ENCODE peak calls at places on chromosomes 13 and 19, in nine cellular contexts. U is AG04450; J is aorta; W is left ventricle myocardium inferior; H is CD8-positive, alpha-beta T cell; Q is astrocyte; T is neuronal stem cell; E is small intestine; N is cardiac muscle cell. A is an unnamed sample.

GRCh38 chr19:11425719-11426457 is 6.8 kb upstream of the RGL3 start:
- DNase-seq in U (no peak), J (no peak), W (no peak), H (no peak), Q (no peak), T (no peak), E (no peak), N (no peak), A (peak; percentile 48)

GRCh38 chr13:91119643-91120042 is 227.8 kb upstream of the MIR17HG start:
- DNase-seq in U (no peak), J (no peak), W (no peak), H (no peak), Q (no peak), T (no peak), E (no peak), N (no peak), A (no peak)

GRCh38 chr19:43332058-43332922 is 21.2 kb upstream of the CD177 start:
- DNase-seq in U (no peak), J (no peak), W (no peak), H (no peak), Q (no peak), T (no peak), E (no peak), N (no peak), A (no peak)

GRCh38 chr13:75219479-75220237 is 262.3 kb downstream of the TBC1D4 start:
- DNase-seq in U (peak; percentile 27), J (peak; percentile 84), W (peak; percentile 79), H (peak; percentile 78), Q (peak; percentile 37), T (peak; percentile 74), E (peak; percentile 55), N (peak; percentile 83), A (peak; percentile 65)

GRCh38 chr13:100490692-100491091 is 97.9 kb downstream of the GGACT start:
- DNase-seq in U (no peak), J (no peak), W (no peak), H (no peak), Q (peak; percentile 25), T (no peak), E (no peak), N (no peak), A (peak; percentile 18)

GRCh38 chr13:112688560-112689497 is 1.0 kb upstream of the ATP11A start:
- DNase-seq in U (no peak), J (peak; percentile 66), W (no peak), H (peak; percentile 4), Q (no peak), T (no peak), E (no peak), N (no peak), A (peak; percentile 23)

GRCh38 chr13:93080587-93080986 is 146.0 kb upstream of the GPC6 start:
- DNase-seq in U (no peak), J (no peak), W (no peak), H (no peak), Q (peak; percentile 90), T (no peak), E (no peak), N (peak; percentile 59), A (peak; percentile 83)

GRCh38 chr19:5147971-5148793 is 179.3 kb downstream of the KDM4B start:
- DNase-seq in U (no peak), J (peak; percentile 53), W (peak; percentile 10), H (no peak), Q (no peak), T (no peak), E (no peak), N (no peak), A (no peak)

GRCh38 chr19:18156841-18157464 is 4.0 kb downstream of the PIK3R2 start:
- DNase-seq in U (peak; percentile 58), J (peak; percentile 88), W (peak; percentile 86), H (no peak), Q (peak; percentile 70), T (no peak), E (peak; percentile 94), N (peak; percentile 96), A (peak; percentile 87)

GRCh38 chr19:18153555-18154134 is 682 bp downstream of the PIK3R2 start:
- DNase-seq in U (no peak), J (peak; percentile 66), W (no peak), H (no peak), Q (no peak), T (no peak), E (no peak), N (no peak), A (peak; percentile 48)

GRCh38 chr19:18156268-18156667 is 3.3 kb downstream of the PIK3R2 start:
- DNase-seq in U (no peak), J (no peak), W (no peak), H (no peak), Q (no peak), T (no peak), E (no peak), N (no peak), A (no peak)

GRCh38 chr19:18157465-18158063 is 4.6 kb downstream of the PIK3R2 start:
- DNase-seq in U (no peak), J (no peak), W (no peak), H (no peak), Q (no peak), T (no peak), E (no peak), N (no peak), A (peak; percentile 65)

DNA sequence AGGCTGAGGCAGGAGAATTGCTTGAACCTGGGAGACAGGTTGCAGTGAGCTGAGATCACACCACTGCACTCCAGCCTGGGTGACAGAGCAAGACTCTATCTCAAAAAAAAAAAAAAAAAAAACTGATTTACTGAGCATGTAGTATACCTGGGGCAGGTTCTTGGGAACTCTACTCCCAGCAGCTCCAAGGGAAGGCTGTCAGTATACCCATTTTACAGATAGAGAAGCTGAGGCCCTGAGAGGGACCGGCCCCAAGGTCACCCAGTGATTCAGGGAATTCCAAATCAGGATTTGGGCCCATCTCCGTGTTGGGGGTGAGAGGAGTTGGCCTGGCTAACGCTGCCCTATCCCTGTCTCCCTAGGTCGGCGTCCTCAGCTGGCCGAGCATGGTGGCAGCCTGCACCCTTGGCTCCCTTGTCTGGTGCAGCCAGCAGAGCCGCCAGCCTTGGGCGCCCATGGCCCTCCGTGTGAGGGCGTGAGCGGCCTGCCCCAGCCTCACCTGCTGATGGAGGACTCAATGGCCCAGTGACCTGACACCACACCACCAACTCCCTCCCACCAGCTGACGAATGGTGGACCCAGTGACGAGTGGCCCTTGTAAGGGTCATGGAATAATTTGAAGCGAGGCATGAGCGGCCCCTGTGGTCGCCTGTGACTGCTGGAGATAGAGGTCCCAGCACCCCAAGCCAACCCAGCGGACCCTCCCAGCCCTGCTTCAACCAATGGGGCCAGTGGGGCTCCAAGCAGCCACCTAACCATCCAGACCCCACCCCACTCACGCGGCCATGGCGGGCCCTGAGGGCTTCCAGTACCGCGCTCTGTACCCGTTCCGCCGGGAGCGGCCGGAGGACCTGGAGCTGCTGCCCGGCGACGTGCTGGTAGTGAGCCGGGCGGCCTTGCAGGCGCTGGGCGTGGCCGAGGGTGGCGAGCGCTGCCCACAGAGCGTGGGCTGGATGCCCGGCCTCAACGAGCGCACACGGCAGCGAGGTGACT is 2.4 kb downstream of the PIK3R2 start:
- DNase-seq in U (no peak), J (no peak), W (no peak), H (no peak), Q (no peak), T (no peak), E (peak; percentile 55), N (no peak), A (no peak)
- H3K4me3 ChIP-seq in U (no peak overlapping the region), J (no peak overlapping the region), W (no peak overlapping the region), H (no peak overlapping the region), Q (no peak overlapping the region), T (no peak overlapping the region), E (no peak overlapping the region), N (no peak overlapping the region), A (no peak overlapping the region)

DNA sequence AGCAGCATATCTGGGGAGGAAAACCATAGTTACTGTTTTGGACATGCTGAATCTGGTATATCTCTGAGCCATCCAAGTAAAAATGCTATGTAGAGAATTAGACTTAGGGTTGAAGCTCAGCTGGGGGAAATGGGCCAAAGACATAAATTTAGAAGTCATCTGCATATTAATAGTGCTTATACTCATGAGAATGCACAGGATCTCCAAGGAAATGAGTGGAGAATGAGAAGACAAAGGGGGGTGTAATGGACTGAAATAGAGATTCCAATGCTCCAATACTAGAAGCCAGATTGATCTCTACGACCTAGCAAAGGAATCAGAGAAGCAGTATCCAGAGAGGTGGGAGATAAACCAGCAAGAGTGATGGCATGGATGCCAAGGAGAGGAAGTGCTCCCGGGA is 10.3 kb upstream of the FAM124A start:
- DNase-seq in U (no peak), J (no peak), W (no peak), H (no peak), Q (no peak), T (no peak), E (no peak), N (no peak), A (no peak)
- H3K27me3 ChIP-seq in U (peaks cover 20% of the 10 kb centered on the region), J (no peaks in the 10 kb centered on the region), W (peaks cover 55% of the 10 kb centered on the region), H (peaks cover 6% of the 10 kb centered on the region), Q (peaks cover 52% of the 10 kb centered on the region), T (no peaks in the 10 kb centered on the region), E (no peaks in the 10 kb centered on the region), N (no peaks in the 10 kb centered on the region), A (no peaks in the 10 kb centered on the region)

DNA sequence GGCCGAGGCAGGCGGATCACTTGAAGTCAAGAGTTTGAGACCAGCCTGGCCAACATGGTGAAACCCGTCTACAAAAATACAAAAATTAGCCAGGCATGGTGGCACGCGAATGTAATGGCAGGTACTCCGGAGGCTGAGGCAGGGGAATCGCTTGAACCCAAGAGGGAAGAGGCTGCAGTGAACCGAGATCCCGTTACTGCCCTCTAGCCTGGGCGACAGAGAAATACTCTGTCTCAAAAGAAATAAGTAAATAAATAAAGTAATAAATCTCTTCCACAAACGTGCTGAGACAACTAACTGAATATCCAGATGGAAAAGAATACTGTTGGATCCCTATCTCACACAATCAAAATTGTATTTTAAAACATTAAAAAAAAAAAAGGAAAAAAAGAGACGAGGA is 807 bp upstream of the ZNF813 start:
- DNase-seq in U (no peak), J (no peak), W (no peak), H (no peak), Q (no peak), T (no peak), E (no peak), N (no peak), A (no peak)
- H3K4me3 ChIP-seq in U (peak overlapping the region; percentile 81), J (peak overlapping the region; percentile 67), W (peak overlapping the region; percentile 79), H (peak overlapping the region; percentile 91), Q (no peak overlapping the region), T (peak overlapping the region; percentile 82), E (no peak overlapping the region), N (peak overlapping the region; percentile 96), A (peak overlapping the region; percentile 75)

GRCh38 chr19:17686592-17687042 is 1.5 kb downstream of the UNC13A start:
- DNase-seq in U (no peak), J (peak; percentile 56), W (peak; percentile 41), H (no peak), Q (no peak), T (no peak), E (no peak), N (peak; percentile 64), A (no peak)

GRCh38 chr19:17684256-17684655 is 3.9 kb downstream of the UNC13A start:
- DNase-seq in U (no peak), J (no peak), W (no peak), H (no peak), Q (no peak), T (no peak), E (no peak), N (no peak), A (no peak)

GRCh38 chr19:17685451-17686026 is 2.6 kb downstream of the UNC13A start:
- DNase-seq in U (no peak), J (no peak), W (no peak), H (no peak), Q (no peak), T (no peak), E (no peak), N (no peak), A (no peak)

GRCh38 chr19:17687141-17687856 is 855 bp downstream of the UNC13A start:
- DNase-seq in U (no peak), J (no peak), W (no peak), H (no peak), Q (no peak), T (no peak), E (no peak), N (no peak), A (no peak)

GRCh38 chr19:17686027-17686511 is 2.1 kb downstream of the UNC13A start:
- DNase-seq in U (no peak), J (no peak), W (no peak), H (no peak), Q (no peak), T (no peak), E (no peak), N (peak; percentile 42), A (no peak)
- H3K27me3 ChIP-seq in U (peaks cover 20% of the 10 kb centered on the region), J (no peaks in the 10 kb centered on the region), W (peaks cover 88% of the 10 kb centered on the region), H (peaks cover 30% of the 10 kb centered on the region), Q (peaks cover 3% of the 10 kb centered on the region), T (peaks cover 18% of the 10 kb centered on the region), E (peaks cover 3% of the 10 kb centered on the region), N (peaks cover 29% of the 10 kb centered on the region), A (peaks cover 26% of the 10 kb centered on the region)

A was measured in HAP-1.